ENCODE peak calls at places on chromosomes 7 and 10, in seven cellular contexts. Q is HepG2, U is fibroblast of villous mesenchyme, F is AG09319, I is uterus, T is nephron progenitor cell, B is AG04450. M is an unnamed sample.

GRCh38 chr7:124084024-124084423 is 51.2 kb upstream of the TMEM229A start:
- DNase-seq in Q (no peak), U (peak; percentile 22), F (no peak), I (no peak), T (no peak), B (no peak), M (no peak)

GRCh38 chr10:111445709-111446108 is 368.9 kb downstream of the ADRA2A start:
- DNase-seq in Q (no peak), U (no peak), F (no peak), I (no peak), T (no peak), B (no peak), M (no peak)

GRCh38 chr10:132614431-132615341 is 77.1 kb downstream of the INPP5A start:
- DNase-seq in Q (no peak), U (no peak), F (no peak), I (peak; percentile 13), T (no peak), B (no peak), M (no peak)

GRCh38 chr10:90430186-90430585 is 427.7 kb downstream of the HTR7 start:
- DNase-seq in Q (no peak), U (no peak), F (no peak), I (no peak), T (no peak), B (no peak), M (no peak)

GRCh38 chr7:27162548-27162848 is 2.8 kb downstream of the HOXA9 start:
- DNase-seq in Q (no peak), U (peak; percentile 38), F (no peak), I (no peak), T (no peak), B (no peak), M (no peak)

GRCh38 chr10:80468002-80468401 is 13.9 kb downstream of the TSPAN14 start:
- DNase-seq in Q (no peak), U (no peak), F (no peak), I (peak; percentile 41), T (peak; percentile 56), B (no peak), M (no peak)

GRCh38 chr10:78381072-78381471 is 347.4 kb downstream of the RPS24 start:
- DNase-seq in Q (no peak), U (no peak), F (no peak), I (no peak), T (peak; percentile 27), B (no peak), M (no peak)

GRCh38 chr10:16777473-16778370 is 39.5 kb downstream of the RSU1 start:
- DNase-seq in Q (peak; percentile 50), U (peak; percentile 79), F (peak; percentile 18), I (peak; percentile 32), T (no peak), B (peak; percentile 32), M (peak; percentile 70)

GRCh38 chr7:12391922-12392615 is 11.6 kb downstream of the VWDE start:
- DNase-seq in Q (no peak), U (no peak), F (no peak), I (no peak), T (no peak), B (no peak), M (no peak)

GRCh38 chr10:97849491-97850402 is at the start of gene GOLGA7B:
- DNase-seq in Q (peak; percentile 5), U (peak; percentile 21), F (no peak), I (no peak), T (peak; percentile 91), B (no peak), M (peak; percentile 73)

GRCh38 chr7:48868916-48869315 is 55.4 kb upstream of the CDC14C start:
- DNase-seq in Q (no peak), U (no peak), F (no peak), I (no peak), T (no peak), B (no peak), M (no peak)

GRCh38 chr10:99958287-99958686 is 51.5 kb downstream of the DNMBP start:
- DNase-seq in Q (no peak), U (peak; percentile 98), F (no peak), I (no peak), T (no peak), B (no peak), M (no peak)

GRCh38 chr7:2017483-2017891 is 215.3 kb downstream of the MAD1L1 start:
- DNase-seq in Q (no peak), U (no peak), F (no peak), I (no peak), T (no peak), B (no peak), M (no peak)

GRCh38 chr10:48895198-48895720 is 44.4 kb downstream of the LRRC18 start:
- DNase-seq in Q (no peak), U (no peak), F (peak; percentile 23), I (no peak), T (no peak), B (no peak), M (no peak)

GRCh38 chr7:156607332-156608175 is 33.0 kb upstream of the RNF32 start:
- DNase-seq in Q (no peak), U (peak; percentile 3), F (no peak), I (no peak), T (no peak), B (no peak), M (peak; percentile 60)

GRCh38 chr7:71808115-71808514 is 604.0 kb downstream of the CALN1 start:
- DNase-seq in Q (no peak), U (no peak), F (no peak), I (no peak), T (no peak), B (no peak), M (no peak)

GRCh38 chr7:95883208-95883607 is 110.9 kb downstream of the DYNC1I1 start:
- DNase-seq in Q (no peak), U (no peak), F (no peak), I (no peak), T (no peak), B (no peak), M (no peak)

GRCh38 chr7:117603627-117604026 is 123.8 kb downstream of the CFTR start:
- DNase-seq in Q (no peak), U (no peak), F (no peak), I (no peak), T (no peak), B (no peak), M (no peak)

DNA sequence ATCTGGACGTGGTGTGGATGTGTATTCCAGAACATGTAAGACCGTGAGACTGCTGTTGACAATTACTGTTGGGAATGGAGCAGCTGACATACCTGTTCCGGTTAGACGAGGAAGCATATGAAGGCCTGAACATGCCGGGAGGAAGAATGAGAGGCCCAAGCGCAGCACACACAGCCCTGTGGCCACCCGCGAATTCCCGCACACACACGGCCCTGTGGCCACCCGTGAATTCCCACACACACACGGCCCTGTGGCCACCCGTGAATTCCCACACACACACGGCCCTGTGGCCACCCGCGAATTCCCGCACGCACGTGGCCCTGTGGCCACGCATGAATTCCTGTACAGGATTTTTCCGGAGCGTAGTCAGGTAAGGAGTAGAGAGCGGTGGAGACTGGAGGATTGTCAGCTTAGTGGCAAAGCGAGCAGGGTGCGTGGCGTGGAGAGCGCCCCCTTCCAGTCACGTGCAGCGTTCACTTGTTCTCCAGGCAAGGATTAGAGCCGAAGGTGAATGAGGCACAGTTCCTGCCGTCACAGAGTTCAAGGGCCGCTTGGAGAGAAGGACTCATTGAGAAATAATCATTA is 9.5 kb upstream of the SUN1 start:
- DNase-seq in Q (no peak), U (no peak), F (no peak), I (no peak), T (no peak), B (no peak), M (no peak)
- TF ChIP-seq CTCF in Q (peak; percentile 49), U (no peak), F (no peak), I (no peak), T (no peak), B (no peak), M (no peak)

DNA sequence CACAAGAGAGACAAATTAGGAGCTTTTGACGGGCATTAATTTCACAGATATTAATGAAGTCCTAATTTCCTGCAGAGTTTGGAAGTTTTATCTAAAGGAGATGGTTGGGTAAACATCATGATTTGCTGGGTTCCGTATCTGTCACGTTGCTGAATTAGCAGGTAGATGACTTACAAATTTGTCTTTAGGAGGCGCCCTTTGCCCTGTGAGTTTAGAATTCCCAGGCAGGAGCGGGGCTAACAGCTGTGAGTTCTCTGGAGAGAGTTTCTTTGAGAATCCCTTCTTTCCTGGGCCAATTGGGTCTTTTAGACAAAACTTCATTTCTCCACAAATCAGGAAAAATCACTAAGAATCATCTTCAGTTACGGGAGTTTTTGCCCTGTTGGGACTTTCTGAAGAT is 63.8 kb downstream of the PRKCQ start:
- DNase-seq in Q (no peak), U (no peak), F (no peak), I (no peak), T (no peak), B (no peak), M (no peak)
- TF ChIP-seq CTCF in Q (peak; percentile 10), U (no peak), F (no peak), I (no peak), T (no peak), B (no peak), M (no peak)

DNA sequence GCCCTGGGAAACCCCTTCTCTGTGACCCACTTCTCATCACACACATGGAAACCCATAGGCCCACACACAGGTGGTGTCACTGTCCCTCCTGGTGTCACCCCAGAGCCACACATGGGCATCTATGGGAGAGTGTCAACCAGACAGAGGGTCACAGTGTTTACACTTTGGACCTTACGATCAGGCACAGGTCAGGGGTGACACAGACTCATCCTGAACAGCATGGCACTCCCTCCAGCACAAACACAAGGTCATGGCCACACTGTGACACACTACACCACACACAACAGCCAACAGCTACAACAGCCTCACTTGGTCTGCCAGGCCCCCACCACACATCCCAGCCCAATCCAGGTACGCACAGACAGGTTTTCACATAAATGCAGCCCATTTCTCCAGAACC is 6.2 kb downstream of the TLX1 start:
- DNase-seq in Q (no peak), U (no peak), F (no peak), I (no peak), T (no peak), B (no peak), M (no peak)
- TF ChIP-seq CTCF in Q (no peak), U (no peak), F (no peak), I (no peak), T (no peak), B (no peak), M (no peak)

DNA sequence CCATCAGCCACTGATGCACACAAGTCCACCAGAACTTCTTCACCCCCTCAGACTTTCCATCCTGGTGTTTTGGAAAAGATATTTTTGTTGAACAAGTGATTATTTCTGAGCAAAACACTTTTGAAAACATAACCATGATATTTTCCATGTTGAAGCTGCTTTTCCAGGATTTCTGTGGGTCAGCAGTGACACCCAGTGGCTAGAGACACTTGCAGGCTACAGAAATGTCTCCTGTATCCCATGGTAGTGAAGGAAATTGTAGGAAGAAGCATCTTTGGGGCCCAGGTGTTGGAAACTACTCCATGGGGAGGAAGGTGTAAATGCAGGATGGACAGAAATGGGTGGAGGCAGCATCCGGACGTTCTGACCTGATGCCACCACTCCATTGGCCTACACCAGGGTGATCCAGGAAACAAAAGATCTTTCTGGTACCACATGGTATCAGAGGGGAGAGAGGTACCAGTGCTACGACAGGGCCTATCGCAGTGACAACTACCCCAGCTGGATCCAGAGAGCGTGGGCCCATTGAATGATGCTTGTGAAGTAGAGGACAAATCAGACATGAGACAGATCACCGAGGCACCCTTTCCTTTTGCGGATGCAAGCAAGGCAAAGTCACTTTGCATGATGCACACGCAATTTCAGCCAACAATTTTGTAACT is 111.7 kb upstream of the COBL start:
- DNase-seq in Q (no peak), U (no peak), F (no peak), I (no peak), T (no peak), B (no peak), M (no peak)
- TF ChIP-seq CTCF in Q (peak; percentile 59), U (no peak), F (no peak), I (no peak), T (peak; percentile 30), B (no peak), M (peak; percentile 8)

M was measured in GM13977.